ENCODE peak calls at places on chromosome 5, in five cellular contexts. One of them, this sample, is unnamed.

GRCh38 chr5:169716287-169716686 is 79.2 kb downstream of the DOCK2 start:
- DNase-seq in pancreas: no peak
- DNase-seq in psoas muscle: no peak
- DNase-seq in astrocyte: peak; percentile 75
- DNase-seq in BJ: peak; percentile 35
- DNase-seq in this sample: peak; percentile 44

GRCh38 chr5:43231977-43232376 is 40.0 kb downstream of the NIM1K start:
- DNase-seq in BJ: no peak
- DNase-seq in astrocyte: no peak
- DNase-seq in pancreas: peak; percentile 60
- DNase-seq in psoas muscle: no peak
- DNase-seq in this sample: peak; percentile 4

GRCh38 chr5:173550641-173551040 is 65.8 kb downstream of the BOD1 start:
- DNase-seq in BJ: no peak
- DNase-seq in astrocyte: no peak
- DNase-seq in pancreas: no peak
- DNase-seq in psoas muscle: no peak
- DNase-seq in this sample: no peak

GRCh38 chr5:43020294-43020711 is 19.8 kb downstream of the ANXA2R start:
- DNase-seq in pancreas: no peak
- DNase-seq in psoas muscle: no peak
- DNase-seq in BJ: no peak
- DNase-seq in astrocyte: peak; percentile 61
- DNase-seq in this sample: no peak

GRCh38 chr5:140151068-140151718 is 23.8 kb upstream of the CYSTM1 start:
- DNase-seq in psoas muscle: no peak
- DNase-seq in astrocyte: no peak
- DNase-seq in pancreas: no peak
- DNase-seq in BJ: no peak
- DNase-seq in this sample: no peak

GRCh38 chr5:35138232-35138631 is 90.5 kb upstream of the AGXT2 start:
- DNase-seq in pancreas: no peak
- DNase-seq in BJ: peak; percentile 94
- DNase-seq in astrocyte: peak; percentile 13
- DNase-seq in psoas muscle: no peak
- DNase-seq in this sample: no peak

GRCh38 chr5:120942551-120942950 is 478.5 kb downstream of the PRR16 start:
- DNase-seq in pancreas: no peak
- DNase-seq in psoas muscle: no peak
- DNase-seq in BJ: no peak
- DNase-seq in astrocyte: no peak
- DNase-seq in this sample: no peak

GRCh38 chr5:54785729-54786548 is 199.5 kb downstream of the ESM1 start:
- DNase-seq in pancreas: no peak
- DNase-seq in BJ: no peak
- DNase-seq in astrocyte: peak; percentile 6
- DNase-seq in psoas muscle: no peak
- DNase-seq in this sample: no peak

GRCh38 chr5:155728146-155728856 is 598.7 kb upstream of the SGCD start:
- DNase-seq in psoas muscle: peak; percentile 75
- DNase-seq in pancreas: peak; percentile 37
- DNase-seq in astrocyte: peak; percentile 47
- DNase-seq in BJ: peak; percentile 2
- DNase-seq in this sample: peak; percentile 1

GRCh38 chr5:124644138-124644537 is 102.3 kb downstream of the ZNF608 start:
- DNase-seq in astrocyte: peak; percentile 79
- DNase-seq in pancreas: no peak
- DNase-seq in BJ: no peak
- DNase-seq in psoas muscle: no peak
- DNase-seq in this sample: peak; percentile 82

GRCh38 chr5:44048268-44048984 is 340.8 kb downstream of the FGF10 start:
- DNase-seq in BJ: peak; percentile 48
- DNase-seq in psoas muscle: no peak
- DNase-seq in astrocyte: no peak
- DNase-seq in pancreas: no peak
- DNase-seq in this sample: no peak

GRCh38 chr5:316210-317085 is 5.1 kb upstream of the AHRR start:
- DNase-seq in psoas muscle: no peak
- DNase-seq in pancreas: no peak
- DNase-seq in BJ: no peak
- DNase-seq in astrocyte: no peak
- DNase-seq in this sample: no peak

GRCh38 chr5:142091012-142091411 is 17.6 kb upstream of the NDFIP1 start:
- DNase-seq in pancreas: no peak
- DNase-seq in psoas muscle: no peak
- DNase-seq in astrocyte: no peak
- DNase-seq in BJ: no peak
- DNase-seq in this sample: no peak

GRCh38 chr5:156149203-156149602 is 177.8 kb upstream of the SGCD start:
- DNase-seq in astrocyte: peak; percentile 58
- DNase-seq in BJ: no peak
- DNase-seq in pancreas: no peak
- DNase-seq in psoas muscle: no peak
- DNase-seq in this sample: no peak

GRCh38 chr5:10331341-10331796 is 22.1 kb upstream of the MARCHF6 start:
- DNase-seq in astrocyte: peak; percentile 75
- DNase-seq in psoas muscle: peak; percentile 68
- DNase-seq in BJ: no peak
- DNase-seq in pancreas: peak; percentile 82
- DNase-seq in this sample: peak; percentile 60

GRCh38 chr5:103178167-103178566 is 58.1 kb downstream of the PPIP5K2 start:
- DNase-seq in pancreas: no peak
- DNase-seq in BJ: no peak
- DNase-seq in astrocyte: no peak
- DNase-seq in psoas muscle: no peak
- DNase-seq in this sample: no peak

GRCh38 chr5:127602481-127602880 is 46.4 kb upstream of the CTXN3 start:
- DNase-seq in psoas muscle: no peak
- DNase-seq in pancreas: no peak
- DNase-seq in astrocyte: no peak
- DNase-seq in BJ: no peak
- DNase-seq in this sample: no peak

GRCh38 chr5:94731471-94731870 is 113.0 kb downstream of the SLF1 start:
- DNase-seq in astrocyte: no peak
- DNase-seq in pancreas: no peak
- DNase-seq in psoas muscle: no peak
- DNase-seq in BJ: no peak
- DNase-seq in this sample: no peak

GRCh38 chr5:14810941-14811573 is 60.5 kb downstream of the ANKH start:
- DNase-seq in psoas muscle: no peak
- DNase-seq in pancreas: no peak
- DNase-seq in BJ: no peak
- DNase-seq in astrocyte: no peak
- DNase-seq in this sample: no peak

GRCh38 chr5:32542216-32543059 is 42.9 kb upstream of the SUB1 start:
- DNase-seq in psoas muscle: no peak
- DNase-seq in BJ: no peak
- DNase-seq in astrocyte: peak; percentile 59
- DNase-seq in pancreas: no peak
- DNase-seq in this sample: peak; percentile 25

GRCh38 chr5:1546556-1546955 is 22.8 kb upstream of the LPCAT1 start:
- DNase-seq in astrocyte: no peak
- DNase-seq in BJ: no peak
- DNase-seq in pancreas: no peak
- DNase-seq in psoas muscle: peak; percentile 26
- DNase-seq in this sample: no peak

GRCh38 chr5:139707445-139708003 is 59.4 kb downstream of the CXXC5 start:
- DNase-seq in psoas muscle: no peak
- DNase-seq in astrocyte: no peak
- DNase-seq in BJ: no peak
- DNase-seq in pancreas: no peak
- DNase-seq in this sample: no peak

GRCh38 chr5:120769291-120769872 is 305.3 kb downstream of the PRR16 start:
- DNase-seq in BJ: no peak
- DNase-seq in astrocyte: peak; percentile 31
- DNase-seq in psoas muscle: no peak
- DNase-seq in pancreas: no peak
- DNase-seq in this sample: no peak

GRCh38 chr5:158785397-158785796 is 314.3 kb downstream of the EBF1 start:
- DNase-seq in psoas muscle: no peak
- DNase-seq in BJ: no peak
- DNase-seq in pancreas: no peak
- DNase-seq in astrocyte: no peak
- DNase-seq in this sample: no peak

GRCh38 chr5:175235251-175235963 is 208.6 kb downstream of the DRD1 start:
- DNase-seq in psoas muscle: no peak
- DNase-seq in astrocyte: no peak
- DNase-seq in pancreas: no peak
- DNase-seq in BJ: no peak
- DNase-seq in this sample: no peak

GRCh38 chr5:167355370-167355769 is 936.1 kb upstream of the WWC1 start:
- DNase-seq in pancreas: no peak
- DNase-seq in psoas muscle: no peak
- DNase-seq in BJ: no peak
- DNase-seq in astrocyte: no peak
- DNase-seq in this sample: no peak

GRCh38 chr5:73908440-73908839 is 282.4 kb downstream of the ARHGEF28 start:
- DNase-seq in psoas muscle: no peak
- DNase-seq in astrocyte: no peak
- DNase-seq in BJ: no peak
- DNase-seq in pancreas: no peak
- DNase-seq in this sample: no peak

GRCh38 chr5:6752236-6752635 is 39.0 kb downstream of the TENT4A start:
- DNase-seq in pancreas: no peak
- DNase-seq in astrocyte: no peak
- DNase-seq in BJ: no peak
- DNase-seq in psoas muscle: no peak
- DNase-seq in this sample: no peak
- H3K36me3 ChIP-seq in pancreas: peaks cover 29% of the 10 kb centered on the region
- H3K36me3 ChIP-seq in astrocyte: peaks cover 43% of the 10 kb centered on the region
- H3K36me3 ChIP-seq in BJ: peaks cover 28% of the 10 kb centered on the region
- H3K36me3 ChIP-seq in psoas muscle: peaks cover 6% of the 10 kb centered on the region
- H3K36me3 ChIP-seq in this sample: peaks cover 56% of the 10 kb centered on the region

DNA sequence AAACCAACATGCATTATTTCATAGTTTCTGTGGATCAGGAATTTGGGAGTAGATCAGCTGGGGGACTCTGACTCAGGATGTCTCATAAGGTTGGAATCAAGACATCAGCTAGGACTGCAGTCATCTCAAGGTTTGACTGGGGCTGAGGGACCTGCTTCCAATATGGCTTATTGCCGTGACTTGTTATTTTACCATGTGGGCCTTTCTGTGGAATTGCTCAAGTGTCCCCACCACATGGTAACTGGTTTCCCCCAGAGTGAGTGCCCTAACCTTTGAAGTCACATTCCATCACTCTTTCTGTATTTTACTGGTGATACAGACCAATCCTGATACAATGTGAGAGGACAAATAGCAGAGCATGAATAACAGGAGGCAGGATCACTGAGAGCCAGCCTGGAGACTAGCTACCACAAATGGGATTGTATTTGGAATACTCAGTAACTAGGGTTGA is 70.2 kb upstream of the ELL2 start:
- DNase-seq in psoas muscle: no peak
- DNase-seq in astrocyte: peak; percentile 84
- DNase-seq in pancreas: no peak
- DNase-seq in BJ: peak; percentile 81
- DNase-seq in this sample: peak; percentile 78
- H3K4me3 ChIP-seq in psoas muscle: no peak overlapping the region
- H3K4me3 ChIP-seq in astrocyte: no peak overlapping the region
- H3K4me3 ChIP-seq in pancreas: no peak overlapping the region
- H3K4me3 ChIP-seq in BJ: no peak overlapping the region
- H3K4me3 ChIP-seq in this sample: no peak overlapping the region

DNA sequence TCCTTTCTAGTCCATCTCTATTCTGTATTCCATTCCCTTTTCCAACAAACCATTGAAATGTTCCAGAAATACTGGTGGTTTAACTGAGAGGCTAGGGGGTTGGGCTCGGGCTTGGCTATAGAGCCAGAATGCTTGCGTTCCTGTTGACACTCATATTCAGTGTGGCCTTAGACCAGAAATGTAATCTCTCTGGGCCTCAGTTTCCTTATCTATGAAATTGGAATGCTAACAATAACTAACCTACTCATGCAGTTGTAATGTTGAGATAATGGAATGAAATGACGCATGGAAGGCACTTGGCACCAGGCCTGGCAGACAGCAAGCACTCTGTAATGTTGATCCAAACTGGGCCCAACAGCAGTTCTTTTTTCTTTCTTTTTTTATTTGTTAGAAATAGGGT is 26.8 kb downstream of the JADE2 start:
- DNase-seq in pancreas: peak; percentile 85
- DNase-seq in psoas muscle: no peak
- DNase-seq in astrocyte: peak; percentile 99
- DNase-seq in BJ: peak; percentile 87
- DNase-seq in this sample: peak; percentile 99
- H3K36me3 ChIP-seq in pancreas: no peaks in the 10 kb centered on the region
- H3K36me3 ChIP-seq in psoas muscle: no peaks in the 10 kb centered on the region
- H3K36me3 ChIP-seq in astrocyte: no peaks in the 10 kb centered on the region
- H3K36me3 ChIP-seq in BJ: peaks cover 4% of the 10 kb centered on the region
- H3K36me3 ChIP-seq in this sample: no peaks in the 10 kb centered on the region

GRCh38 chr5:38848637-38849036 is 2.8 kb downstream of the OSMR start:
- DNase-seq in pancreas: no peak
- DNase-seq in psoas muscle: no peak
- DNase-seq in astrocyte: no peak
- DNase-seq in BJ: no peak
- DNase-seq in this sample: no peak

GRCh38 chr5:38843665-38844064 is 2.1 kb upstream of the OSMR start:
- DNase-seq in pancreas: no peak
- DNase-seq in BJ: no peak
- DNase-seq in psoas muscle: no peak
- DNase-seq in astrocyte: no peak
- DNase-seq in this sample: no peak

GRCh38 chr5:38846379-38846967 is 661 bp downstream of the OSMR start:
- DNase-seq in astrocyte: no peak
- DNase-seq in BJ: no peak
- DNase-seq in pancreas: no peak
- DNase-seq in psoas muscle: no peak
- DNase-seq in this sample: no peak

GRCh38 chr5:38847549-38848341 is 1.9 kb downstream of the OSMR start:
- DNase-seq in BJ: no peak
- DNase-seq in astrocyte: peak; percentile 64
- DNase-seq in pancreas: no peak
- DNase-seq in psoas muscle: no peak
- DNase-seq in this sample: no peak

GRCh38 chr5:38845555-38846378 is at the start of gene OSMR:
- DNase-seq in psoas muscle: peak; percentile 94
- DNase-seq in pancreas: peak; percentile 86
- DNase-seq in astrocyte: peak; percentile 98
- DNase-seq in BJ: peak; percentile 93
- DNase-seq in this sample: peak; percentile 96
- H3K4me3 ChIP-seq in psoas muscle: peak within 1 kb of the TSS; percentile 80
- H3K4me3 ChIP-seq in pancreas: peak within 1 kb of the TSS; percentile 60
- H3K4me3 ChIP-seq in astrocyte: peak within 1 kb of the TSS; percentile 95
- H3K4me3 ChIP-seq in BJ: peak within 1 kb of the TSS; percentile 96
- H3K4me3 ChIP-seq in this sample: peak within 1 kb of the TSS; percentile 88

DNA sequence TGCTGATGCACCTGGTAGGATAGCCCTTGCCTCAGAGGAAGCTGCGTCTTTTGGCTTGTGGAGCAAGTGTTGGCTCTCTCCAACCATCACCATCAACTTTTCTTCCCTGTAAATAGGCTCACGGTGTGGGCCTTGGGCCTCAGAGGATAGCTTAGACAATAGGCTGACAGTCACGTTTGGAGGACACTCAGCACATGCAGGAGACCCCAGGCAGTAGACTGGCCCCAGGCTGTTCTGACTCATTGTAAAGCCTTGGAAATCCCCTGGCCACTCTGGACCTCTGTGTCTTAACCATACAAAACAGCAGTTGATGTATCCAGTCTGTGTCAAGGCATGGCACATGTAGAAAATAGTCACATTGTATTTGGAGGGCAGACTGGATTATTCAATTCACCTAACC is 18.6 kb downstream of the CD74 start:
- DNase-seq in pancreas: no peak
- DNase-seq in BJ: no peak
- DNase-seq in astrocyte: no peak
- DNase-seq in psoas muscle: no peak
- DNase-seq in this sample: peak; percentile 24
- H3K36me3 ChIP-seq in pancreas: peaks cover 33% of the 10 kb centered on the region
- H3K36me3 ChIP-seq in BJ: peaks cover 30% of the 10 kb centered on the region
- H3K36me3 ChIP-seq in astrocyte: peaks cover 39% of the 10 kb centered on the region
- H3K36me3 ChIP-seq in psoas muscle: peaks cover 10% of the 10 kb centered on the region
- H3K36me3 ChIP-seq in this sample: peaks cover 48% of the 10 kb centered on the region

This sample was measured in brain microvascular endothelial cell.